ENCODE peak calls at places on chromosomes 11 and 22, in five cellular contexts. O is fibroblast of lung, Z is OCI-LY7, C is endodermal cell, N is pancreas. P is an unnamed sample.

GRCh38 chr11:44779736-44780520 is 53.2 kb downstream of the TSPAN18 start:
- DNase-seq in O (no peak), Z (no peak), C (peak; percentile 75), N (no peak), P (no peak)

GRCh38 chr11:4683020-4683419 is 14.6 kb downstream of the OR51E2 start:
- DNase-seq in O (peak; percentile 44), Z (no peak), C (no peak), N (no peak), P (no peak)

GRCh38 chr11:116606060-116606459 is 166.7 kb downstream of the BUD13 start:
- DNase-seq in O (no peak), Z (no peak), C (no peak), N (no peak), P (no peak)

GRCh38 chr22:33210129-33210784 is 152.1 kb upstream of the SYN3 start:
- DNase-seq in O (peak; percentile 5), Z (peak; percentile 83), C (peak; percentile 85), N (peak; percentile 22), P (no peak)

GRCh38 chr22:39244496-39245129 is at the start of gene PDGFB:
- DNase-seq in O (no peak), Z (no peak), C (peak; percentile 79), N (peak; percentile 57), P (no peak)

GRCh38 chr11:35288817-35289541 is 130.4 kb downstream of the SLC1A2 start:
- DNase-seq in O (peak; percentile 87), Z (no peak), C (no peak), N (no peak), P (no peak)

GRCh38 chr11:64343740-64344133 is 3.7 kb downstream of the CCDC88B start:
- DNase-seq in O (no peak), Z (no peak), C (peak; percentile 85), N (no peak), P (no peak)

GRCh38 chr22:45273452-45274075 is 11.2 kb upstream of the UPK3A start:
- DNase-seq in O (no peak), Z (no peak), C (no peak), N (no peak), P (no peak)

GRCh38 chr11:83508804-83509203 is 222.6 kb upstream of the CCDC90B start:
- DNase-seq in O (no peak), Z (no peak), C (no peak), N (no peak), P (no peak)

GRCh38 chr11:33723238-33723881 is 12.9 kb downstream of the CD59 start:
- DNase-seq in O (peak; percentile 92), Z (no peak), C (peak; percentile 63), N (no peak), P (no peak)

GRCh38 chr22:50600967-50601668 is 525 bp downstream of the MAPK8IP2 start:
- DNase-seq in O (no peak), Z (no peak), C (peak; percentile 55), N (no peak), P (no peak)

GRCh38 chr22:23184764-23185113 is 4.4 kb downstream of the BCR start:
- DNase-seq in O (no peak), Z (no peak), C (no peak), N (no peak), P (no peak)

GRCh38 chr22:23180301-23180892 is at the start of gene BCR:
- DNase-seq in O (peak; percentile 73), Z (peak; percentile 77), C (peak; percentile 82), N (peak; percentile 62), P (no peak)

GRCh38 chr11:29119116-29119515 is 897.7 kb downstream of the KCNA4 start:
- DNase-seq in O (peak; percentile 40), Z (no peak), C (no peak), N (no peak), P (no peak)

GRCh38 chr11:46272816-46273427 is 4.5 kb upstream of the CREB3L1 start:
- DNase-seq in O (peak; percentile 83), Z (no peak), C (no peak), N (peak; percentile 70), P (no peak)

GRCh38 chr11:59207988-59208432 is 4.7 kb downstream of the MPEG1 start:
- DNase-seq in O (peak; percentile 94), Z (peak; percentile 68), C (peak; percentile 59), N (peak; percentile 26), P (peak; percentile 84)

GRCh38 chr11:75078233-75078632 is 18.4 kb downstream of the OR2AT4 start:
- DNase-seq in O (peak; percentile 22), Z (no peak), C (no peak), N (no peak), P (no peak)

GRCh38 chr11:102591160-102591718 is 33.9 kb downstream of the MMP20 start:
- DNase-seq in O (no peak), Z (no peak), C (no peak), N (no peak), P (no peak)

GRCh38 chr11:3155216-3155615 is 9.9 kb downstream of the OSBPL5 start:
- DNase-seq in O (no peak), Z (no peak), C (no peak), N (no peak), P (no peak)

GRCh38 chr11:107752508-107752907 is 40.7 kb upstream of the SLN start:
- DNase-seq in O (no peak), Z (no peak), C (no peak), N (no peak), P (no peak)

GRCh38 chr11:69588270-69588669 is 52.7 kb upstream of the CCND1 start:
- DNase-seq in O (peak; percentile 71), Z (no peak), C (no peak), N (no peak), P (no peak)

GRCh38 chr22:32517488-32517887 is 42.9 kb downstream of the FBXO7 start:
- DNase-seq in O (no peak), Z (no peak), C (no peak), N (no peak), P (no peak)

GRCh38 chr22:22896601-22897000 is 9.0 kb downstream of the IGLL5 start:
- DNase-seq in O (no peak), Z (no peak), C (no peak), N (no peak), P (no peak)

GRCh38 chr22:37930270-37930951 is 23.0 kb downstream of the C22orf23 start:
- DNase-seq in O (no peak), Z (peak; percentile 49), C (peak; percentile 79), N (peak; percentile 58), P (no peak)
- TF ChIP-seq CTCF in O (peak; percentile 64), Z (peak; percentile 74), C (peak; percentile 68), N (no peak), P (peak; percentile 58)

GRCh38 chr11:95588821-95589220 is 200.8 kb downstream of the FAM76B start:
- DNase-seq in O (no peak), Z (no peak), C (no peak), N (no peak), P (no peak)

GRCh38 chr11:95592455-95592854 is 197.1 kb downstream of the FAM76B start:
- DNase-seq in O (peak; percentile 54), Z (no peak), C (peak; percentile 72), N (no peak), P (no peak)

GRCh38 chr11:95586681-95587080 is 202.9 kb downstream of the FAM76B start:
- DNase-seq in O (no peak), Z (no peak), C (no peak), N (no peak), P (no peak)

GRCh38 chr11:95593101-95593500 is 196.5 kb downstream of the FAM76B start:
- DNase-seq in O (peak; percentile 70), Z (no peak), C (no peak), N (no peak), P (no peak)

GRCh38 chr11:95589893-95590612 is 199.5 kb downstream of the FAM76B start:
- DNase-seq in O (no peak), Z (no peak), C (no peak), N (no peak), P (no peak)
- H3K4me3 ChIP-seq in O (no peak overlapping the region), Z (no peak overlapping the region), C (no peak overlapping the region), N (no peak overlapping the region), P (no peak overlapping the region)

GRCh38 chr11:11985016-11985715 is 23.3 kb downstream of the DKK3 start:
- DNase-seq in O (peak; percentile 90), Z (no peak), C (peak; percentile 46), N (no peak), P (no peak)

GRCh38 chr11:11988099-11988651 is 20.3 kb downstream of the DKK3 start:
- DNase-seq in O (peak; percentile 86), Z (no peak), C (peak; percentile 50), N (no peak), P (no peak)

GRCh38 chr11:11988862-11989261 is 19.6 kb downstream of the DKK3 start:
- DNase-seq in O (no peak), Z (no peak), C (peak; percentile 60), N (no peak), P (no peak)

GRCh38 chr11:11985954-11986949 is 22.2 kb downstream of the DKK3 start:
- DNase-seq in O (no peak), Z (no peak), C (peak; percentile 88), N (no peak), P (no peak)

DNA sequence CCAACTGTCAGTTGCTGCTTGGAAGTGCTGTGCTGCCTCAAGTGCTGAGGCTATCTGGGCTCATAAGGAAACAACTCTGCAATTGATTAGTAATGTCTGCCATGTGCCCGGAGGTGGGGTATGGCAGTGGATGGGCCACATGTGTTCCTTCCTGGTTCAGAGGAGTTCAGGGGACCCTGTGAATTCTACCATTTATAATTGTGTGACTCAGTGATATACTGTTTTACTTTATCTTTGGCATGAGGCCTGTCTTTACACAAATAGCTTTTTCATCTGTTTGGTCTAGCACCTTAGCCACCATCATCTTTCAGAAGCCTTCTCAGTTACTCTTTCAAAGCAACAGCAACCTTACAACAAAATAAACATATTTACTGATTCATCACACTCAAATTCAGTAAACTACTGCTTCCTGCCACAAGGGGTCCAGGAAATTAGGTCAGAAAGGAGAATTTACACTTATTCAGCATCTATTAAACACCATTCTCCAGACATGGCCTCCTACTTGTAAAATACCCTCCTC is 20.9 kb downstream of the DKK3 start:
- DNase-seq in O (peak; percentile 89), Z (peak; percentile 5), C (peak; percentile 75), N (no peak), P (no peak)
- TF ChIP-seq CTCF in O (peak; percentile 54), Z (peak; percentile 61), C (peak; percentile 67), N (no peak), P (peak; percentile 45)

GRCh38 chr11:128596245-128596644 is 8.9 kb upstream of the ETS1 start:
- DNase-seq in O (no peak), Z (no peak), C (peak; percentile 20), N (no peak), P (no peak)
- H3K4me3 ChIP-seq in O (no peak overlapping the region), Z (no peak overlapping the region), C (no peak overlapping the region), N (no peak overlapping the region), P (no peak overlapping the region)

GRCh38 chr22:48489551-48490512 is 1337.8 kb downstream of the BRD1 start:
- DNase-seq in O (peak; percentile 34), Z (no peak), C (peak; percentile 73), N (no peak), P (no peak)

GRCh38 chr22:48490513-48491411 is 1336.9 kb downstream of the BRD1 start:
- DNase-seq in O (no peak), Z (no peak), C (peak; percentile 64), N (no peak), P (no peak)

GRCh38 chr22:48488149-48488551 is 1339.5 kb downstream of the BRD1 start:
- DNase-seq in O (no peak), Z (peak; percentile 10), C (no peak), N (no peak), P (no peak)

GRCh38 chr22:48486163-48486957 is 1341.3 kb downstream of the BRD1 start:
- DNase-seq in O (no peak), Z (no peak), C (peak; percentile 20), N (no peak), P (no peak)

GRCh38 chr22:48488611-48489456 is 1338.8 kb downstream of the BRD1 start:
- DNase-seq in O (no peak), Z (no peak), C (peak; percentile 86), N (no peak), P (no peak)
- TF ChIP-seq CTCF in O (no peak), Z (no peak), C (peak; percentile 21), N (no peak), P (no peak)